ENCODE peak calls at places on chromosomes 6 and 20, in five cellular contexts. C, I, E, J and U are unnamed samples.

GRCh38 chr6:11473008-11473740 is 64.4 kb upstream of the TMEM170B start:
- DNase-seq in C (no peak), I (no peak), E (no peak), J (no peak), U (no peak)

GRCh38 chr6:20805027-20805426 is 270.8 kb downstream of the CDKAL1 start:
- DNase-seq in C (no peak), I (no peak), E (no peak), J (no peak), U (no peak)

GRCh38 chr20:58504566-58504965 is 10.6 kb downstream of the APCDD1L start:
- DNase-seq in C (no peak), I (no peak), E (no peak), J (no peak), U (no peak)

GRCh38 chr20:23350855-23351838 is 556 bp downstream of the NXT1 start:
- DNase-seq in C (peak), I (peak), E (peak), J (peak), U (no peak)

GRCh38 chr6:82862543-82862942 is 203.1 kb downstream of the UBE3D start:
- DNase-seq in C (no peak), I (peak), E (no peak), J (no peak), U (no peak)

GRCh38 chr20:47559141-47559540 is 57.5 kb downstream of the NCOA3 start:
- DNase-seq in C (no peak), I (no peak), E (no peak), J (no peak), U (no peak)

GRCh38 chr20:60000271-60001026 is 42.2 kb downstream of the CDH26 start:
- DNase-seq in C (no peak), I (no peak), E (no peak), J (no peak), U (no peak)

GRCh38 chr6:78436335-78436734 is 431.0 kb upstream of the IRAK1BP1 start:
- DNase-seq in C (no peak), I (peak), E (peak), J (no peak), U (no peak)

GRCh38 chr20:41232971-41233926 is 84.3 kb downstream of the ZHX3 start:
- DNase-seq in C (no peak), I (no peak), E (no peak), J (no peak), U (no peak)

GRCh38 chr20:64093013-64093503 is 8.9 kb upstream of the LKAAEAR1 start:
- DNase-seq in C (no peak), I (no peak), E (peak), J (no peak), U (no peak)

GRCh38 chr6:11785449-11785951 is 6.9 kb upstream of the ADTRP start:
- DNase-seq in C (no peak), I (no peak), E (no peak), J (no peak), U (no peak)

GRCh38 chr20:45235995-45236394 is 14.8 kb downstream of the SEMG2 start:
- DNase-seq in C (peak), I (no peak), E (no peak), J (no peak), U (no peak)

GRCh38 chr6:20700375-20700774 is 166.1 kb downstream of the CDKAL1 start:
- DNase-seq in C (no peak), I (no peak), E (no peak), J (no peak), U (no peak)

GRCh38 chr20:61394088-61394822 is 142.2 kb downstream of the CDH4 start:
- DNase-seq in C (no peak), I (no peak), E (no peak), J (no peak), U (no peak)

GRCh38 chr6:56595490-56596122 is 47.1 kb downstream of the DST start:
- DNase-seq in C (peak), I (peak), E (peak), J (peak), U (peak)

GRCh38 chr20:1815502-1816085 is 79.6 kb upstream of the SIRPA start:
- DNase-seq in C (no peak), I (no peak), E (no peak), J (no peak), U (no peak)

GRCh38 chr20:1811621-1812498 is 83.3 kb upstream of the SIRPA start:
- DNase-seq in C (no peak), I (no peak), E (peak), J (no peak), U (no peak)

GRCh38 chr20:1813101-1813529 is 82.1 kb upstream of the SIRPA start:
- DNase-seq in C (no peak), I (no peak), E (peak), J (no peak), U (no peak)

GRCh38 chr20:1816384-1817381 is 78.5 kb upstream of the SIRPA start:
- DNase-seq in C (no peak), I (no peak), E (no peak), J (no peak), U (no peak)

DNA sequence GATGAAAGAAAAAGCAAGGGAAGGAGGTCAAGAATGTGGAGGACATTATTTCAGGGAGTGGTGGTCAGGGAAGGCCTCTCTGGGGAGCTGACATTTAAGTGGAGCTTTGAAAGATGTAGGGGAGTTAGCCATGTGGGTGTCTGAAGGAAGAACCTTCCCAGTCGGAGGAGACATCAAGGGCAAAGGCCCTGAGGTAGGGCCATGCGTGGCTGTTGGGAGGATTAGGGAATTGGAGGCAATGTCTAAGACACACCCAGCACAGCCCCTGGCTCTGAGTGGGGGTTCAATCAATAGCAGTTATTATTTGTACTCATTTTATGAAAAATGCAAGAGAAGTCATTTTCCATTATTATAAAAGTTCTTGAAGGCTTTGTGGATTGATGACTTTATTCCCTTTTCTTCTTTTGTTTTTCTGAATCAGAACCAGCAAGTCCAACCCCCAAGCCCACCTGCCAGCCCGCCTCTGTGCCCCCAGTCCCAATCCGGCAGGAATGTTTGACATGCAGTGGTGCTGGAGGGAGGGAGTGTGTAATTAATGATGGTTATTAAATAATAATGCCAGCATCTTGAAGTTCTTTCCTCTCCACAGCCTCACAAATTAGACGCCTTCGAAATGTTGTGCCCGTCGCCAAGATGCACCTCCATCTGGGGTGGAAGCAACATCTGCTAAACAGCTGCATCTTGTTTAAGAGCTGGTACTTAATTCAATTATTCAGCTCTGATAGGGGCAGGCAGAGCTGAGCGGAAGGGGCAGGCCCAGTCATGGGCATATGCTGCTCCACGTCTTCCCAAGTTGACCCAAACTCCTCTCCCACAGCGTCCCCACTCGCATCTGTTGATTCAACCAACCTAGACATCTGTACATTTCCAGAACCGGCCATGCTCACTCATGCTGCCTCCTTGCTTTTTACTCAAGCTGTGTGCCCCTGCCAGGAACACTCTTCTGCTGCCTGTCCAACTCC is 81.3 kb upstream of the SIRPA start:
- DNase-seq in C (no peak), I (no peak), E (no peak), J (peak), U (no peak)
- H3K9ac ChIP-seq in C (no peak), I (no peak), E (no peak), J (peak), U (no peak)

DNA sequence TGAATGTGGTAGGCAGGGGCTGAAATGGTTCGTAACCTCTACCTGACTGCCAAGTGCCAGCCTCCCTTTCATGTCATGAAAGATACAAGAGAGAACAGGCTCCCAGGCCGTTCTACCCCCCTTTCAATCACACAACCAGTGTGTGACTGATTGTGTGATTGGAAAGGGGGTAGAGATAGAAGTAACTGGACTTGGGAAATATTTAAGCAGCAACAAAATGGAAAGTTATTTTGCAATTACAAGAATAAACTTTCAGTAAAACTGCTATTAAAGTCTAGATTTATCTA is 20.8 kb downstream of the CYP24A1 start:
- DNase-seq in C (no peak), I (no peak), E (no peak), J (no peak), U (no peak)
- H3K27ac ChIP-seq in C (no peak), I (peak), E (no peak), J (no peak), U (no peak)

DNA sequence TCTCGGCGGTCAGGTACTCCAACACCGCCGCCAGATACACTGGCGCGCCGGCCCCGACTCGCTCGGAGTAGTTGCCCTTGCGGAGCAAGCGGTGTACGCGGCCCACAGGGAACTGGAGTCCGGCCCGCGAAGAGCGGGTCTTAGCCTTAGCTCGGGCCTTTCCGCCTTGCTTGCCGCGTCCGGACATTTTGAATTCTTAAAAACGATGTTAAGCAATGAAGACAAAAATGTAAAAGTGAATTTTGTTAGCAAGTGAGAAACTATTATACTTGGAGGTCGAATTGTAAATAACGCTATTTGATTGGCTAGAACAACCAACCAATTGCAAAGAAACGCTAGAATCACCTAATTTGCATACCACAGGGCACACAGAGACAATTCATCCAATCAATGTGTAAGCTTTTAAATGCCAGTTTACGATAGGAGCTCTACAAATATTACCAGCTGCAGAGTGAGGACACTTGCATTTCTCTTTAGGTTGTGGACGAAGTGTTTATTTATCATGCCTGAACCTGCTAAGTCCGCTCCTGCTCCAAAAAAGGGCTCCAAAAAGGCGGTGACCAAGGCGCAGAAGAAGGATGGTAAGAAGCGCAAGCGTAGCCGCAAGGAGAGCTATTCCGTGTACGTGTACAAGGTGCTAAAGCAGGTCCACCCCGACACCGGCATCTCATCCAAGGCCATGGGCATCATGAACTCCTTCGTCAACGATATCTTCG is 112.0 kb downstream of the HFE start:
- DNase-seq in C (peak), I (peak), E (peak), J (peak), U (peak)
- TF ChIP-seq POLR2AphosphoS5 in C (peak), I (peak), E (peak), J (peak), U (peak)

GRCh38 chr20:458766-459165 is 3.6 kb downstream of the TBC1D20 start:
- DNase-seq in C (no peak), I (no peak), E (no peak), J (no peak), U (no peak)
- H3K9ac ChIP-seq in C (no peak), I (no peak), E (no peak), J (peak), U (no peak)

GRCh38 chr6:169530762-169531143 is 171.1 kb downstream of the WDR27 start:
- DNase-seq in C (no peak), I (no peak), E (no peak), J (no peak), U (no peak)
- H3K27ac ChIP-seq in C (no peak), I (no peak), E (no peak), J (peak), U (no peak)

DNA sequence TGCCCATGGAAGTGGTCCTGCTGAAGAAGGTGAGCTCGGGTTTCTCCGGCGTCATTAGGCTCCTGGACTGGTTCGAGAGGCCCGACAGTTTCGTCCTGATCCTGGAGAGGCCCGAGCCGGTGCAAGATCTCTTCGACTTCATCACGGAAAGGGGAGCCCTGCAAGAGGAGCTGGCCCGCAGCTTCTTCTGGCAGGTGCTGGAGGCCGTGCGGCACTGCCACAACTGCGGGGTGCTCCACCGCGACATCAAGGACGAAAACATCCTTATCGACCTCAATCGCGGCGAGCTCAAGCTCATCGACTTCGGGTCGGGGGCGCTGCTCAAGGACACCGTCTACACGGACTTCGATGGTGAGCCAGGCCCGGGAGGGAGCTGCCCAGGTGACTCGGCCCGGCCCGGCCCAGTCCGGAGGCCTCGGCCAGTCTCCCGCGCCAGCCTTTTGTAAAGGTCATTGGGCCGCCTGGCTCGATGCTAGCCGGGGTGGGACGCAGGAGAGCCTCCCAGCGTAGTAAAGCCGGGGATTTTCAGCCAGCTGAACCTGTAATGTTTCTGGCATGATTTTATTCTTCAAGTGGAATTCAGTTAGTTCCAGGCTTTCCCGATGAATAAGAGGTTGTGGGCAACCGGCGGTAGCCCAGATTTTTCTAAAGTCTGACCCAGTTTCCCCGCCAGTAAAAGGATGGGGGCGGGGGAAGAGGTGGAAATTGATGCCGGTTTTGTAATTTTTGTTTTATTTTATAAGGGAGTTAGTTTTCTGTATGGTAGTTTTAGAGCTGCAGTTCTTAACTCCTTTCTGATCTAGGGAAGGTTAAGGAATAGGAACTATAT is 1.4 kb downstream of the PIM1 start:
- DNase-seq in C (peak), I (no peak), E (no peak), J (peak), U (no peak)
- TF ChIP-seq POLR2AphosphoS5 in C (no peak), I (no peak), E (no peak), J (no peak), U (no peak)

GRCh38 chr6:105593805-105594231 is 190.9 kb upstream of the PREP start:
- DNase-seq in C (no peak), I (no peak), E (no peak), J (no peak), U (no peak)

GRCh38 chr6:105594272-105594671 is 191.4 kb upstream of the PREP start:
- DNase-seq in C (no peak), I (no peak), E (no peak), J (no peak), U (no peak)

GRCh38 chr6:105593056-105593455 is 190.2 kb upstream of the PREP start:
- DNase-seq in C (no peak), I (no peak), E (no peak), J (no peak), U (no peak)

GRCh38 chr6:105591053-105591452 is 188.2 kb upstream of the PREP start:
- DNase-seq in C (no peak), I (no peak), E (no peak), J (no peak), U (no peak)

GRCh38 chr6:105592329-105592728 is 189.4 kb upstream of the PREP start:
- DNase-seq in C (no peak), I (peak), E (no peak), J (no peak), U (no peak)
- H3K9ac ChIP-seq in C (no peak), I (no peak), E (no peak), J (peak), U (no peak)

GRCh38 chr20:35619196-35620095 is 3.8 kb downstream of the SPAG4 start:
- DNase-seq in C (peak), I (peak), E (peak), J (peak), U (peak)
- H3K27ac ChIP-seq in C (no peak), I (peak), E (peak), J (peak), U (no peak)